ENCODE peak calls at places on chromosomes 7 and 10, in eight cellular contexts. Q is stimulated activated CD8-positive, alpha-beta memory T cell treated with anti-CD3 and anti-CD28 coated beads, Interleukin-4, amount 100 ng/mL, for 1 hour; I is GM10248; H is activated CD8-positive, alpha-beta memory T cell treated with anti-CD3 and anti-CD28 coated beads, Interleukin-2, amount 10 ng/mL, durations not matched to agents 7 days and 5 days; G is WERI-Rb-1; J is activated naive CD4-positive, alpha-beta T cell; B is mesothelial cell of epicardium; E is activated T-cell treated with anti-CD3 and anti-CD28 coated beads, Interleukin-2, amount 50 U/mL, for 24 hours. Z is an unnamed sample.

GRCh38 chr10:27383595-27384542 is 120.2 kb upstream of the RAB18 start:
- DNase-seq in J (no peak), E (no peak), G (no peak), I (no peak), H (no peak), Q (no peak), B (no peak), Z (no peak)

GRCh38 chr10:79065091-79065551 is 3.6 kb upstream of the ZMIZ1 start:
- DNase-seq in H (no peak), J (no peak), I (no peak), G (no peak), Q (no peak), E (no peak), B (no peak), Z (no peak)

GRCh38 chr10:2464476-2464875 is 602.9 kb upstream of the PFKP start:
- DNase-seq in H (no peak), Q (no peak), E (no peak), B (no peak), I (no peak), J (no peak), G (no peak), Z (no peak)

GRCh38 chr7:159086301-159086925 is 58.3 kb downstream of the VIPR2 start:
- DNase-seq in I (no peak), B (no peak), G (no peak), H (no peak), Q (no peak), J (no peak), E (peak; percentile 9), Z (no peak)

GRCh38 chr10:50574305-50574704 is 49.5 kb downstream of the SGMS1 start:
- DNase-seq in E (no peak), B (no peak), H (no peak), I (no peak), Q (no peak), G (no peak), J (no peak), Z (no peak)

GRCh38 chr10:11643039-11643438 is 31.6 kb upstream of the USP6NL start:
- DNase-seq in G (no peak), Q (no peak), H (no peak), J (no peak), B (no peak), E (no peak), I (no peak), Z (no peak)

GRCh38 chr10:52644678-52645434 is 127.7 kb downstream of the MBL2 start:
- DNase-seq in E (no peak), H (no peak), G (peak; percentile 20), Q (no peak), J (no peak), B (no peak), I (peak; percentile 20), Z (no peak)

GRCh38 chr10:6918305-6918704 is 338.2 kb upstream of the PRKCQ start:
- DNase-seq in I (peak; percentile 33), G (peak; percentile 6), H (peak; percentile 85), E (peak; percentile 75), B (no peak), Q (peak; percentile 40), J (peak; percentile 23), Z (no peak)

GRCh38 chr10:28254290-28254985 is 48.4 kb downstream of the MPP7 start:
- DNase-seq in E (no peak), Q (no peak), H (no peak), J (no peak), I (no peak), B (no peak), G (no peak), Z (no peak)

GRCh38 chr7:151316896-151317295 is 24.7 kb upstream of the NUB1 start:
- DNase-seq in B (no peak), E (no peak), G (no peak), H (no peak), J (no peak), Q (no peak), I (no peak), Z (no peak)

GRCh38 chr10:42836096-42836495 is 53.5 kb downstream of the BMS1 start:
- DNase-seq in E (no peak), I (no peak), J (no peak), B (no peak), Q (no peak), H (no peak), G (no peak), Z (no peak)

GRCh38 chr10:31723074-31723750 is 205.4 kb downstream of the ARHGAP12 start:
- DNase-seq in H (no peak), J (no peak), B (no peak), I (no peak), Q (no peak), G (no peak), E (no peak), Z (no peak)

GRCh38 chr7:64886956-64887545 is 16.0 kb upstream of the ZNF273 start:
- DNase-seq in E (no peak), B (no peak), I (no peak), Q (no peak), H (peak; percentile 11), G (no peak), J (no peak), Z (no peak)

GRCh38 chr10:117480097-117480496 is 62.4 kb upstream of the EMX2 start:
- DNase-seq in E (no peak), H (no peak), G (no peak), Q (no peak), J (no peak), I (no peak), B (no peak), Z (no peak)

GRCh38 chr7:1021366-1021765 is 23.0 kb upstream of the GPR146 start:
- DNase-seq in B (no peak), H (no peak), J (no peak), E (no peak), I (no peak), G (no peak), Q (no peak), Z (no peak)

GRCh38 chr7:20651960-20652544 is 36.6 kb downstream of the ABCB5 start:
- DNase-seq in I (no peak), E (no peak), J (no peak), Q (no peak), H (no peak), G (no peak), B (no peak), Z (no peak)

GRCh38 chr10:44921506-44921905 is 10.4 kb downstream of the TMEM72 start:
- DNase-seq in H (peak; percentile 22), Q (no peak), I (no peak), G (no peak), B (no peak), E (no peak), J (no peak), Z (no peak)

GRCh38 chr10:123862421-123863188 is 29.0 kb downstream of the CPXM2 start:
- DNase-seq in E (no peak), I (no peak), H (no peak), Q (no peak), B (no peak), G (no peak), J (no peak), Z (no peak)